ENCODE peak calls at places on chromosome 17, in five cellular contexts. X is HepG2, D is A549, W is upper lobe of left lung, B is K562. G is an unnamed sample.

GRCh38 chr17:45353047-45353446 is 36.2 kb upstream of the MAP3K14 start:
- ATAC-seq in B (peak), D (no peak), W (peak), X (no peak), G (no peak)

GRCh38 chr17:75731086-75731715 is 9.9 kb downstream of the ITGB4 start:
- ATAC-seq in W (no peak), D (no peak), B (no peak), X (peak), G (no peak)

GRCh38 chr17:7460850-7461660 is 16.2 kb downstream of the CHRNB1 start:
- ATAC-seq in D (no peak), X (no peak), W (no peak), B (no peak), G (no peak)

GRCh38 chr17:30000755-30001257 is 59.4 kb downstream of the EFCAB5 start:
- ATAC-seq in B (no peak), D (peak), X (no peak), W (no peak), G (no peak)

GRCh38 chr17:63702616-63703015 is 2.7 kb upstream of the LIMD2 start:
- ATAC-seq in X (no peak), W (no peak), B (no peak), D (no peak), G (no peak)

GRCh38 chr17:40909351-40909750 is 24.3 kb upstream of the KRT20 start:
- ATAC-seq in B (peak), X (peak), W (peak), D (peak), G (peak)

GRCh38 chr17:4332296-4332970 is 34.0 kb downstream of the UBE2G1 start:
- ATAC-seq in W (no peak), B (peak), D (peak), X (peak), G (no peak)

GRCh38 chr17:13584701-13585080 is 17.0 kb downstream of the HS3ST3A1 start:
- ATAC-seq in D (no peak), B (no peak), W (no peak), X (no peak), G (no peak)

GRCh38 chr17:32998893-32999240 is 7.2 kb downstream of the SPACA3 start:
- ATAC-seq in D (peak), B (peak), W (no peak), X (no peak), G (no peak)

GRCh38 chr17:31390748-31391495 is 553 bp upstream of the RAB11FIP4 start:
- ATAC-seq in B (no peak), D (no peak), X (no peak), W (peak), G (no peak)

GRCh38 chr17:65074778-65075250 is 18.3 kb upstream of the GNA13 start:
- ATAC-seq in X (peak), D (peak), W (peak), B (peak), G (peak)

GRCh38 chr17:31926100-31926729 is 10.6 kb upstream of the SUZ12 start:
- ATAC-seq in D (no peak), X (no peak), B (no peak), W (no peak), G (no peak)

GRCh38 chr17:50687200-50688066 is 20.3 kb downstream of the ANKRD40 start:
- ATAC-seq in W (peak), D (no peak), X (peak), B (no peak), G (peak)

GRCh38 chr17:13597723-13598347 is 3.9 kb downstream of the HS3ST3A1 start:
- ATAC-seq in B (peak), W (no peak), X (no peak), D (peak), G (no peak)

GRCh38 chr17:19664136-19664820 is 15.7 kb downstream of the ALDH3A2 start:
- ATAC-seq in X (no peak), B (no peak), W (peak), D (no peak), G (no peak)

GRCh38 chr17:43860077-43860725 is 13.2 kb downstream of the CD300LG start:
- ATAC-seq in W (no peak), X (no peak), D (no peak), B (no peak), G (peak)

GRCh38 chr17:44149750-44150329 is 8.1 kb downstream of the HROB start:
- ATAC-seq in W (no peak), D (no peak), B (no peak), X (no peak), G (no peak)

GRCh38 chr17:9874722-9875121 is 30.3 kb downstream of the RCVRN start:
- ATAC-seq in D (peak), X (no peak), B (no peak), W (no peak), G (no peak)

GRCh38 chr17:78935419-78936323 is 10.5 kb upstream of the TIMP2 start:
- ATAC-seq in W (peak), D (peak), X (no peak), B (no peak), G (peak)

GRCh38 chr17:35546489-35546888 is 9.0 kb upstream of the SLFN12L start:
- ATAC-seq in B (no peak), D (no peak), X (no peak), W (no peak), G (no peak)

GRCh38 chr17:38397227-38397626 is 31.0 kb upstream of the ARHGAP23 start:
- ATAC-seq in X (no peak), B (no peak), D (no peak), W (no peak), G (no peak)

GRCh38 chr17:75565066-75565465 is 22.5 kb upstream of the MYO15B start:
- ATAC-seq in X (no peak), B (no peak), W (no peak), D (peak), G (no peak)

GRCh38 chr17:72004476-72005331 is 116.1 kb upstream of the SOX9 start:
- ATAC-seq in D (peak), W (no peak), X (no peak), B (no peak), G (no peak)

GRCh38 chr17:56727876-56728617 is 105.7 kb downstream of the C17orf67 start:
- ATAC-seq in B (no peak), X (peak), D (peak), W (no peak), G (no peak)

GRCh38 chr17:32286518-32286900 is 20.9 kb downstream of the RHBDL3 start:
- ATAC-seq in W (no peak), D (peak), B (peak), X (peak), G (no peak)

DNA sequence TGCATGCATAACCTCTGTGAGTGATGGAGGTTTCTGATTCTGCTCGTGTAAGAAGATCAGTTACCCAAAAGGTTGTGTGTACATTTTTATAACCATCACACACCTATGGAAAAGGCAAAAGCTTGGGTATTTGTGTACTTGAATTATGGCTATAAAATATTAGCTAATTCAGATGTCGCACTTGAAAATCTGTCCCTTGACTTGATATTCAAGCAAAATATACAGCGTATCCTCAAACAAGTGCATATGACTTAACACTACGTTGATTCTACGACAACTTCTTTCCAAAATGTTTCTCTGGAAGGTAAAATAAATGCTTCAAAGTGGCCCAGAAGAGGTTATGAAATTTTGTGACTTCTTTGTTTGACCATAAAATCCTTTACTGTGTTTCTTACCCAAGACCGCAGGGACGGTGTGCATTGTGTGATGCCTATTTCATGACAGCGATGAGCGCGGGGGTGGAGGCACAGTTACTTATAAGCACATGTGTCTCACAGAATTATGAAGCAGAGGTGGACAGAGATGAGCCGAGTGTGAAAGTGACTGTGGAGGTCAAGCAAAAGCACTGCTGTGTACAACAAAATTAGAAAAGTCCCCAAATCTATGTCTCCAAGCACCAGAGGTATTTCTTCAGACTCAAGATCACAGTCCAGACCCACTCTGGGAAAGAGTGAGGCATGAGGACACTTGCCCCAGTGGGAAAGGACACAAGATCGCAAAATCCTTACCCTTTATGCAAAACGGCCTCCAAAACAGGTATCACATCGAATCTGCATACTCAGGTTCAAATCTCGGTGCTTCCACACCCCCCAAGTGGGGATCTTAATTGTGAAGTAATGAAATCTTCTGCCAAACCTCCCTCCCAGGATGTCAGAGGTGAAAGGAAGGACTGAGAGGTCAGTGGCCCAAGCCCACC is 4.1 kb upstream of the HOXB9 start:
- ATAC-seq in D (no peak), B (no peak), X (no peak), W (no peak), G (no peak)
- TF ChIP-seq POLR2A in D (no peak), B (no peak), X (no peak), W (no peak), G (no peak)

DNA sequence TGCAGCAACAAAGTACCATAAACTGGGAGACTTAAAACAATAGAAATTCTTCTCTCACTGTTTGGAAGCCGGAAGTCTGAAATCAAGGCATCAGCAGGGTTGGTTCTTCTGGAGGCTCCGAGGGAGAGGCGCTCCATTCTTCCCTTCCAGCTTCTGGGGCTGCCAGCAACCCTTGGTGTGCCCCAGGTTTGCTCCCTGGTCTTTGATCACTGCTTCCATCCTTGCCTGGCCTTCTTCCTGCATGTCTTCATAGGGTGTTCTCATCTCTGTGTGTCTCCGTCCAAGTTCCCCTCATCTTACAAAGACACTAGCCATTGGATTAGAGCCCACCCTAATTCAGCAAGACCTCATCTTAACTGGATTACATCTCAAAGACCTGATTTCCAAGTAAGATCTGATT is 35.3 kb upstream of the LRRC75A start:
- ATAC-seq in W (no peak), B (no peak), X (no peak), D (no peak), G (no peak)
- TF ChIP-seq EP300 in W (no peak), B (no peak), X (no peak), D (no peak), G (no peak)

GRCh38 chr17:68437979-68438877 is 19.1 kb downstream of the WIPI1 start:
- ATAC-seq in B (peak), X (peak), W (peak), D (no peak), G (no peak)
- TF ChIP-seq POLR2A in B (peak), X (no peak), W (no peak), D (no peak), G (no peak)

DNA sequence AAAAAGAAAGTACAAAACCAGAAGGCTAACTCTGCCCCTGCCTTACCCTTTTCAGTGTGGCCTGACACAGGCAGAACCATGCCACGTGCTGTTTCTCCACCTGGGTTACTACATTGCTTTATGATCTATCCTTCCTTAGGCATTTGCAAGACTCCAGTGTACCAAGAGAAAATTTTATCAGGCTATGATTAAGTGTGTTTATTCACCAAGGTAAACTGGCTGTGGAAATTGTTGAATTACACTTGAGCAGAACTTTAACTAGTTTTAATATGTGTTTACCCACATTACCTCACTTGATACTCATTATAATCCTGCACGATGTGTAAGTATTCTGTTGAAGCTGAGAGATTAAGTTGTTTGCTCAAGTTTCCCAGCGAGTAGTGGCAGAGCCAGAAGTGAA is 129.7 kb upstream of the MYOCD start:
- ATAC-seq in D (peak), X (no peak), W (no peak), B (no peak), G (no peak)
- TF ChIP-seq EP300 in D (no peak), X (no peak), W (no peak), B (no peak), G (no peak)

GRCh38 chr17:76871668-76872067 is 3.5 kb downstream of the MGAT5B start:
- ATAC-seq in B (no peak), W (no peak), D (peak), X (no peak), G (no peak)

GRCh38 chr17:76872221-76872873 is 4.1 kb downstream of the MGAT5B start:
- ATAC-seq in B (no peak), W (no peak), D (peak), X (no peak), G (no peak)

GRCh38 chr17:76869878-76870714 is 1.9 kb downstream of the MGAT5B start:
- ATAC-seq in W (no peak), B (no peak), X (no peak), D (no peak), G (no peak)

GRCh38 chr17:76873856-76874255 is 5.7 kb downstream of the MGAT5B start:
- ATAC-seq in D (no peak), W (no peak), B (no peak), X (no peak), G (no peak)

DNA sequence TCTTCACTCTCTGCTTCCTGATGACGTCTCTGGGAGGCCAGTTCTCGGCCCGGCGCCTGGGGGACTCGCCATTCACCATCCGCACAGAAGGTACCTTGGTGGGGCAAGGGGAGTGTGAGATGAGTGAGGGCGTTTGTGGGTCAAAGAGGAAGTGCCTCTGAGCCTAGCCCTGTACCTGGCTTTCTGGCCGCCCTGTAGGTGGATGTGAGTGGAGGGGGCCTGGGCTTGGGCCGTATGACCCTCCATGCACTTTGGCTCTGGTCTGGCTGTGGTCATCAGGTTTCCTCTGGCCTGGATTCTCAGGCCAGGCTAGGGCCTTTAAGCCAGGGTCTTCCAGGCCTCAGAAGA is 4.6 kb downstream of the MGAT5B start:
- ATAC-seq in W (no peak), B (no peak), X (no peak), D (no peak), G (no peak)
- TF ChIP-seq POLR2A in W (no peak), B (no peak), X (no peak), D (no peak), G (no peak)

DNA sequence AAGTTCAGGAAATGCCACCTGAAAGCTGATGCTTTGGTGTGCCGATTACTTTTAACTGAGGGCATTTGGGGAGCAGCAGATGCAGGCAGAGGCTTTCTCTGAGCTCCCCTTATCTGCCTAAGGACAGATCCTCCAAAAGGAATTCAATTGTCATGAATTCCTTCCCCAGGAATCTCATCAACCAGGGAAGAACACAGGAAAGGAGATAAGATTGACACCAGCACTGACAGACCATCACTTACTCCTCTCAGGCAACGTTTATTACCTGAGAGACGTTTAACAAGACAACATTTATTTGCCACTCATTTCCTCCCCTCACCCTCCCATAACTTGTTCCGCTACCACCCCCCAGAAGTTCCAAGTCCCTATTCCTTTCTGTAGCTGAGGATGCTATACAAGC is 17.6 kb upstream of the CDRT4 start:
- ATAC-seq in B (no peak), W (no peak), X (no peak), D (no peak), G (no peak)
- TF ChIP-seq EP300 in B (no peak), W (no peak), X (no peak), D (no peak), G (no peak)

G was measured in gastroesophageal sphincter.